ENCODE peak calls at places on chromosomes 4 and X, in ten cellular contexts. One of them, this sample, is unnamed.

GRCh38 chr4:112127048-112127637 is 18.1 kb upstream of the FAM241A start:
- DNase-seq in thoracic aorta: no peak
- DNase-seq in CD4-positive, alpha-beta T cell: no peak
- DNase-seq in tibial nerve: no peak
- DNase-seq in neural progenitor cell: no peak
- DNase-seq in MM.1S: no peak
- DNase-seq in SJSA1: no peak
- DNase-seq in mammary epithelial cell: no peak
- DNase-seq in PC-3: no peak
- DNase-seq in CD8-positive, alpha-beta memory T cell: no peak
- DNase-seq in this sample: no peak

GRCh38 chrX:47645530-47645929 is 4.8 kb downstream of the ELK1 start:
- DNase-seq in tibial nerve: no peak
- DNase-seq in thoracic aorta: no peak
- DNase-seq in SJSA1: no peak
- DNase-seq in CD8-positive, alpha-beta memory T cell: no peak
- DNase-seq in neural progenitor cell: no peak
- DNase-seq in mammary epithelial cell: peak; percentile 24
- DNase-seq in MM.1S: no peak
- DNase-seq in CD4-positive, alpha-beta T cell: no peak
- DNase-seq in PC-3: no peak
- DNase-seq in this sample: no peak

GRCh38 chr4:182764137-182764536 is 153.0 kb downstream of the DCTD start:
- DNase-seq in SJSA1: no peak
- DNase-seq in neural progenitor cell: no peak
- DNase-seq in MM.1S: no peak
- DNase-seq in CD8-positive, alpha-beta memory T cell: no peak
- DNase-seq in tibial nerve: no peak
- DNase-seq in mammary epithelial cell: no peak
- DNase-seq in PC-3: peak; percentile 49
- DNase-seq in CD4-positive, alpha-beta T cell: no peak
- DNase-seq in thoracic aorta: no peak
- DNase-seq in this sample: no peak

GRCh38 chr4:7120341-7120740 is 52.5 kb upstream of the GRPEL1 start:
- DNase-seq in thoracic aorta: no peak
- DNase-seq in CD4-positive, alpha-beta T cell: no peak
- DNase-seq in PC-3: peak; percentile 17
- DNase-seq in tibial nerve: no peak
- DNase-seq in neural progenitor cell: no peak
- DNase-seq in MM.1S: peak; percentile 37
- DNase-seq in CD8-positive, alpha-beta memory T cell: no peak
- DNase-seq in SJSA1: no peak
- DNase-seq in mammary epithelial cell: no peak
- DNase-seq in this sample: no peak

GRCh38 chr4:7782783-7783182 is 156.9 kb downstream of the AFAP1 start:
- DNase-seq in thoracic aorta: no peak
- DNase-seq in neural progenitor cell: no peak
- DNase-seq in tibial nerve: no peak
- DNase-seq in mammary epithelial cell: no peak
- DNase-seq in CD8-positive, alpha-beta memory T cell: no peak
- DNase-seq in CD4-positive, alpha-beta T cell: no peak
- DNase-seq in PC-3: no peak
- DNase-seq in SJSA1: no peak
- DNase-seq in MM.1S: no peak
- DNase-seq in this sample: no peak

GRCh38 chr4:52968696-52969095 is 106.6 kb downstream of the RASL11B start:
- DNase-seq in PC-3: no peak
- DNase-seq in CD4-positive, alpha-beta T cell: no peak
- DNase-seq in mammary epithelial cell: no peak
- DNase-seq in neural progenitor cell: no peak
- DNase-seq in SJSA1: no peak
- DNase-seq in tibial nerve: no peak
- DNase-seq in CD8-positive, alpha-beta memory T cell: no peak
- DNase-seq in thoracic aorta: no peak
- DNase-seq in MM.1S: no peak
- DNase-seq in this sample: no peak

GRCh38 chr4:174460684-174461083 is 61.6 kb downstream of the HPGD start:
- DNase-seq in PC-3: peak; percentile 70
- DNase-seq in neural progenitor cell: no peak
- DNase-seq in mammary epithelial cell: peak; percentile 20
- DNase-seq in CD4-positive, alpha-beta T cell: no peak
- DNase-seq in thoracic aorta: no peak
- DNase-seq in MM.1S: no peak
- DNase-seq in SJSA1: no peak
- DNase-seq in tibial nerve: no peak
- DNase-seq in CD8-positive, alpha-beta memory T cell: no peak
- DNase-seq in this sample: no peak

GRCh38 chrX:135543924-135544323 is 23.5 kb downstream of the INTS6L start:
- DNase-seq in CD4-positive, alpha-beta T cell: no peak
- DNase-seq in tibial nerve: no peak
- DNase-seq in CD8-positive, alpha-beta memory T cell: peak; percentile 8
- DNase-seq in PC-3: no peak
- DNase-seq in thoracic aorta: no peak
- DNase-seq in mammary epithelial cell: no peak
- DNase-seq in MM.1S: no peak
- DNase-seq in SJSA1: no peak
- DNase-seq in neural progenitor cell: peak; percentile 13
- DNase-seq in this sample: no peak

GRCh38 chr4:168076989-168077725 is 15.2 kb upstream of the ANXA10 start:
- DNase-seq in thoracic aorta: no peak
- DNase-seq in neural progenitor cell: peak; percentile 75
- DNase-seq in PC-3: peak; percentile 85
- DNase-seq in CD8-positive, alpha-beta memory T cell: no peak
- DNase-seq in tibial nerve: peak; percentile 18
- DNase-seq in SJSA1: peak; percentile 23
- DNase-seq in CD4-positive, alpha-beta T cell: no peak
- DNase-seq in mammary epithelial cell: peak; percentile 59
- DNase-seq in MM.1S: peak; percentile 62
- DNase-seq in this sample: peak; percentile 13

GRCh38 chrX:100512471-100512870 is 72.3 kb upstream of the TNMD start:
- DNase-seq in thoracic aorta: no peak
- DNase-seq in PC-3: peak; percentile 40
- DNase-seq in neural progenitor cell: peak; percentile 15
- DNase-seq in MM.1S: no peak
- DNase-seq in CD8-positive, alpha-beta memory T cell: no peak
- DNase-seq in tibial nerve: no peak
- DNase-seq in SJSA1: no peak
- DNase-seq in CD4-positive, alpha-beta T cell: no peak
- DNase-seq in mammary epithelial cell: peak; percentile 2
- DNase-seq in this sample: no peak

GRCh38 chr4:179307297-179308136 is 1865.3 kb upstream of the AGA start:
- DNase-seq in thoracic aorta: no peak
- DNase-seq in tibial nerve: no peak
- DNase-seq in CD8-positive, alpha-beta memory T cell: no peak
- DNase-seq in mammary epithelial cell: peak; percentile 15
- DNase-seq in CD4-positive, alpha-beta T cell: no peak
- DNase-seq in PC-3: peak; percentile 60
- DNase-seq in MM.1S: peak; percentile 51
- DNase-seq in SJSA1: no peak
- DNase-seq in neural progenitor cell: peak; percentile 71
- DNase-seq in this sample: no peak

GRCh38 chrX:103830848-103831247 is 1.2 kb downstream of the RAB9B start:
- DNase-seq in MM.1S: no peak
- DNase-seq in PC-3: no peak
- DNase-seq in CD8-positive, alpha-beta memory T cell: no peak
- DNase-seq in neural progenitor cell: no peak
- DNase-seq in thoracic aorta: no peak
- DNase-seq in tibial nerve: no peak
- DNase-seq in mammary epithelial cell: no peak
- DNase-seq in CD4-positive, alpha-beta T cell: no peak
- DNase-seq in SJSA1: no peak
- DNase-seq in this sample: no peak

GRCh38 chr4:121648518-121648917 is 48.3 kb downstream of the ANXA5 start:
- DNase-seq in thoracic aorta: no peak
- DNase-seq in neural progenitor cell: no peak
- DNase-seq in mammary epithelial cell: no peak
- DNase-seq in CD8-positive, alpha-beta memory T cell: no peak
- DNase-seq in tibial nerve: no peak
- DNase-seq in PC-3: no peak
- DNase-seq in CD4-positive, alpha-beta T cell: no peak
- DNase-seq in MM.1S: no peak
- DNase-seq in SJSA1: no peak
- DNase-seq in this sample: no peak

GRCh38 chrX:45771114-45771513 is 570.4 kb upstream of the DIPK2B start:
- DNase-seq in PC-3: peak; percentile 96
- DNase-seq in CD4-positive, alpha-beta T cell: no peak
- DNase-seq in SJSA1: peak; percentile 85
- DNase-seq in tibial nerve: no peak
- DNase-seq in thoracic aorta: no peak
- DNase-seq in CD8-positive, alpha-beta memory T cell: no peak
- DNase-seq in MM.1S: no peak
- DNase-seq in neural progenitor cell: no peak
- DNase-seq in mammary epithelial cell: peak; percentile 93
- DNase-seq in this sample: no peak

GRCh38 chrX:40468033-40468979 is 112.5 kb upstream of the ATP6AP2 start:
- DNase-seq in thoracic aorta: no peak
- DNase-seq in CD4-positive, alpha-beta T cell: peak; percentile 8
- DNase-seq in CD8-positive, alpha-beta memory T cell: peak; percentile 4
- DNase-seq in SJSA1: peak; percentile 39
- DNase-seq in mammary epithelial cell: peak; percentile 69
- DNase-seq in tibial nerve: peak; percentile 17
- DNase-seq in PC-3: peak; percentile 35
- DNase-seq in neural progenitor cell: peak; percentile 72
- DNase-seq in MM.1S: peak; percentile 45
- DNase-seq in this sample: no peak

DNA sequence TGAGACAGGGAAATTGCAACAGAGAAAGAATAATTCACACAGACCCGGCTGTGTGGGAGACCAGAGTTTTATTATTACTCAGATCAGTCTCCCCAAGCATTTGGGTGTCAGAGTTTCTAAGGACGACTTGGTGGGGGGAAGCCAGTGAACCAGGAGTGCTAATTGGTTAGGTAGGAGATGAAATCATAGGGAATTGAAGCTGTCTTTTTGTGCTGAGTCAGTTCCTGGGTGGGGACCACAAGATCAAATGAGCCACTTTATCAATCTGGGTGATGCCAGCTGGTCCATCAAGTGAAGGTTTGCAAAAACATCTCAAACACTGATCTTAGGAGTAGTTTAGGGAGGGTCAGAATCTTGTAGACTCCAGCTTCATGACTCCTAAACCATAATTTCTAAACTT is 560.7 kb downstream of the ADGRL3 start:
- DNase-seq in CD4-positive, alpha-beta T cell: no peak
- DNase-seq in tibial nerve: no peak
- DNase-seq in thoracic aorta: no peak
- DNase-seq in PC-3: no peak
- DNase-seq in MM.1S: no peak
- DNase-seq in SJSA1: no peak
- DNase-seq in CD8-positive, alpha-beta memory T cell: no peak
- DNase-seq in neural progenitor cell: no peak
- DNase-seq in mammary epithelial cell: no peak
- DNase-seq in this sample: no peak
- H3K9me3 ChIP-seq in CD4-positive, alpha-beta T cell: no peaks in the 10 kb centered on the region
- H3K9me3 ChIP-seq in tibial nerve: peaks cover 20% of the 10 kb centered on the region
- H3K9me3 ChIP-seq in thoracic aorta: no peaks in the 10 kb centered on the region
- H3K9me3 ChIP-seq in PC-3: no peaks in the 10 kb centered on the region
- H3K9me3 ChIP-seq in MM.1S: no peaks in the 10 kb centered on the region
- H3K9me3 ChIP-seq in SJSA1: no peaks in the 10 kb centered on the region
- H3K9me3 ChIP-seq in CD8-positive, alpha-beta memory T cell: no peaks in the 10 kb centered on the region
- H3K9me3 ChIP-seq in neural progenitor cell: peaks cover 4% of the 10 kb centered on the region
- H3K9me3 ChIP-seq in mammary epithelial cell: no peaks in the 10 kb centered on the region
- H3K9me3 ChIP-seq in this sample: no peaks in the 10 kb centered on the region

GRCh38 chr4:161496-162284 is 37.4 kb downstream of the ZNF718 start:
- DNase-seq in SJSA1: no peak
- DNase-seq in PC-3: no peak
- DNase-seq in thoracic aorta: no peak
- DNase-seq in mammary epithelial cell: no peak
- DNase-seq in CD4-positive, alpha-beta T cell: no peak
- DNase-seq in MM.1S: no peak
- DNase-seq in CD8-positive, alpha-beta memory T cell: no peak
- DNase-seq in tibial nerve: no peak
- DNase-seq in neural progenitor cell: no peak
- DNase-seq in this sample: no peak
- H3K9me3 ChIP-seq in SJSA1: no peaks in the 10 kb centered on the region
- H3K9me3 ChIP-seq in PC-3: peaks cover 46% of the 10 kb centered on the region
- H3K9me3 ChIP-seq in thoracic aorta: peaks cover 96% of the 10 kb centered on the region
- H3K9me3 ChIP-seq in mammary epithelial cell: peaks cover 48% of the 10 kb centered on the region
- H3K9me3 ChIP-seq in CD4-positive, alpha-beta T cell: peaks cover 81% of the 10 kb centered on the region
- H3K9me3 ChIP-seq in MM.1S: no peaks in the 10 kb centered on the region
- H3K9me3 ChIP-seq in CD8-positive, alpha-beta memory T cell: peaks cover 43% of the 10 kb centered on the region
- H3K9me3 ChIP-seq in tibial nerve: peaks cover 100% of the 10 kb centered on the region
- H3K9me3 ChIP-seq in neural progenitor cell: peaks cover 82% of the 10 kb centered on the region
- H3K9me3 ChIP-seq in this sample: peaks cover 40% of the 10 kb centered on the region

DNA sequence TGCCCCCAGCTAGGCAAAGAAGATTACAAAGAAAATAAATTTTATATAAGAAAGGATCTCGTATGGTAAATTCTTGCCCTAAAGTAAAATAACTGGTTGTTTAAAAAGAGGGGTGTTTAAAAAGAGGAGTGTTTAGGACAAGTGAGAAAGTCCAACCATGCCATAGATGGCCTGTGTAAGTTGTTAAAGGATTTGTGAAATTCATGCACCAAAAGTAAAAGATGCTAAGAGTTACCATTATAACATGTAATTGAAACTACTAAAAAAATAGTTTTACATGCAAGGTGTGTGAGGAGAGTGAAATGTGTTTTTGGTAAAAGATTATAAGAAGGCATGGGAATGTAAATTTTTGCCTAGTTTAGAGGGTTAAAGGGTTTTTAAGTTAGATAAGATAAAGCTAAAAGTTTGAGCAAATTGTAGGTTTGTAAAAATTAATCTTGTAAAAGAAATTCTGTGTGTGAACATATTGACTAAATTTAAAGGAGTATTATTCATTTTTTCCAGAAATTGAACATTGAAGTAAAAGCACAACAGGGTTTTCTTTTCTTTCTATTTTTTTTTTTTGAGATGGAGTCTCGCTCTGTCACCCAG is 20.1 kb downstream of the HTT-AS start:
- DNase-seq in CD4-positive, alpha-beta T cell: no peak
- DNase-seq in mammary epithelial cell: no peak
- DNase-seq in tibial nerve: no peak
- DNase-seq in neural progenitor cell: no peak
- DNase-seq in CD8-positive, alpha-beta memory T cell: no peak
- DNase-seq in thoracic aorta: no peak
- DNase-seq in PC-3: no peak
- DNase-seq in MM.1S: no peak
- DNase-seq in SJSA1: no peak
- DNase-seq in this sample: no peak
- H3K9me3 ChIP-seq in CD4-positive, alpha-beta T cell: peaks cover 9% of the 10 kb centered on the region
- H3K9me3 ChIP-seq in mammary epithelial cell: no peaks in the 10 kb centered on the region
- H3K9me3 ChIP-seq in tibial nerve: no peaks in the 10 kb centered on the region
- H3K9me3 ChIP-seq in neural progenitor cell: peaks cover 11% of the 10 kb centered on the region
- H3K9me3 ChIP-seq in CD8-positive, alpha-beta memory T cell: no peaks in the 10 kb centered on the region
- H3K9me3 ChIP-seq in thoracic aorta: no peaks in the 10 kb centered on the region
- H3K9me3 ChIP-seq in PC-3: no peaks in the 10 kb centered on the region
- H3K9me3 ChIP-seq in MM.1S: no peaks in the 10 kb centered on the region
- H3K9me3 ChIP-seq in SJSA1: no peaks in the 10 kb centered on the region
- H3K9me3 ChIP-seq in this sample: no peaks in the 10 kb centered on the region

DNA sequence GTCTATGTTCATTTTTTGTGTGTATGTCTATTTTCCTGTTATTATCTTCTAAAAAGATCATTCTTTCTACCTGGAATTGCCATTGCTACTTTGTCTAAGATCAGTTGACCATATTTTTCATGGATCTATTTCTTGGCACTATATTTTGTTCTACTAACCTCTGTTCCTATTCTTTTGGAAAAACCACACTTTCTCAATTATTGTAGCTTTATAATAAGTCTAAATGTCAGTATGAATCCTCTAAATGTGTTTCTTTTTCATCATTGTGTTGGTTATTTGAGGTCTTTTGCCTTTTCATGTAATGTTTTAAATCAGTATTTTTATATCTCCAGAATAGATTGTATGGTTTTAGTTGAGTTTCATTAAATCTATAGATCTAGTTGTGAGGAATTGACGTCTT is 798.3 kb downstream of the FAT4 start:
- DNase-seq in CD4-positive, alpha-beta T cell: no peak
- DNase-seq in tibial nerve: no peak
- DNase-seq in MM.1S: no peak
- DNase-seq in PC-3: no peak
- DNase-seq in neural progenitor cell: no peak
- DNase-seq in SJSA1: no peak
- DNase-seq in CD8-positive, alpha-beta memory T cell: no peak
- DNase-seq in mammary epithelial cell: no peak
- DNase-seq in thoracic aorta: no peak
- DNase-seq in this sample: no peak
- H3K9me3 ChIP-seq in CD4-positive, alpha-beta T cell: no peaks in the 10 kb centered on the region
- H3K9me3 ChIP-seq in tibial nerve: peaks cover 30% of the 10 kb centered on the region
- H3K9me3 ChIP-seq in MM.1S: no peaks in the 10 kb centered on the region
- H3K9me3 ChIP-seq in PC-3: peaks cover 3% of the 10 kb centered on the region
- H3K9me3 ChIP-seq in neural progenitor cell: no peaks in the 10 kb centered on the region
- H3K9me3 ChIP-seq in SJSA1: no peaks in the 10 kb centered on the region
- H3K9me3 ChIP-seq in CD8-positive, alpha-beta memory T cell: no peaks in the 10 kb centered on the region
- H3K9me3 ChIP-seq in mammary epithelial cell: no peaks in the 10 kb centered on the region
- H3K9me3 ChIP-seq in thoracic aorta: peaks cover 4% of the 10 kb centered on the region
- H3K9me3 ChIP-seq in this sample: no peaks in the 10 kb centered on the region

This sample was measured in T-helper 17 cell.